ENCODE peak calls at places on chromosomes 4 and X, in four cellular contexts. One of them, this sample, is unnamed.

GRCh38 chr4:107380836-107381438 is 339.1 kb downstream of the PAPSS1 start:
- DNase-seq in uterus: no peak
- DNase-seq in tibial nerve: no peak
- DNase-seq in transverse colon: no peak
- DNase-seq in this sample: no peak

GRCh38 chr4:167885872-167886271 is 206.5 kb upstream of the ANXA10 start:
- DNase-seq in tibial nerve: no peak
- DNase-seq in transverse colon: no peak
- DNase-seq in uterus: no peak
- DNase-seq in this sample: no peak

GRCh38 chr4:4430492-4431195 is 43.7 kb downstream of the NSG1 start:
- DNase-seq in uterus: no peak
- DNase-seq in transverse colon: no peak
- DNase-seq in tibial nerve: no peak
- DNase-seq in this sample: no peak

GRCh38 chrX:70504772-70505450 is 60.3 kb downstream of the DLG3 start:
- DNase-seq in transverse colon: no peak
- DNase-seq in uterus: no peak
- DNase-seq in tibial nerve: no peak
- DNase-seq in this sample: no peak

GRCh38 chr4:168337550-168337940 is 19.0 kb upstream of the DDX60 start:
- DNase-seq in transverse colon: no peak
- DNase-seq in tibial nerve: no peak
- DNase-seq in uterus: no peak
- DNase-seq in this sample: no peak

GRCh38 chr4:81512945-81513584 is 41.4 kb upstream of the RASGEF1B start:
- DNase-seq in transverse colon: no peak
- DNase-seq in tibial nerve: no peak
- DNase-seq in uterus: no peak
- DNase-seq in this sample: no peak

GRCh38 chr4:138225477-138225876 is 16.7 kb downstream of the SLC7A11 start:
- DNase-seq in tibial nerve: no peak
- DNase-seq in uterus: no peak
- DNase-seq in transverse colon: no peak
- DNase-seq in this sample: no peak

GRCh38 chrX:40174594-40175415 is 77.0 kb upstream of the BCOR start:
- DNase-seq in uterus: peak
- DNase-seq in transverse colon: peak
- DNase-seq in tibial nerve: no peak
- DNase-seq in this sample: no peak

GRCh38 chrX:72693477-72693876 is 20.6 kb downstream of the PHKA1 start:
- DNase-seq in tibial nerve: no peak
- DNase-seq in transverse colon: no peak
- DNase-seq in uterus: no peak
- DNase-seq in this sample: no peak

GRCh38 chr4:88007304-88008132 is at the start of gene PKD2:
- DNase-seq in uterus: peak
- DNase-seq in transverse colon: peak
- DNase-seq in tibial nerve: peak
- DNase-seq in this sample: peak

GRCh38 chr4:169604131-169604900 is 8.1 kb downstream of the NEK1 start:
- DNase-seq in uterus: no peak
- DNase-seq in tibial nerve: no peak
- DNase-seq in transverse colon: no peak
- DNase-seq in this sample: no peak

GRCh38 chrX:137565921-137566745 is at the start of gene ZIC3:
- DNase-seq in uterus: no peak
- DNase-seq in tibial nerve: no peak
- DNase-seq in transverse colon: peak
- DNase-seq in this sample: no peak

GRCh38 chr4:142272452-142272851 is 573.6 kb downstream of the INPP4B start:
- DNase-seq in transverse colon: no peak
- DNase-seq in uterus: no peak
- DNase-seq in tibial nerve: no peak
- DNase-seq in this sample: no peak

GRCh38 chrX:127884921-127885320 is 167.3 kb downstream of the ACTRT1 start:
- DNase-seq in uterus: no peak
- DNase-seq in tibial nerve: no peak
- DNase-seq in transverse colon: no peak
- DNase-seq in this sample: no peak

GRCh38 chrX:112614640-112615039 is 65.1 kb downstream of the LHFPL1 start:
- DNase-seq in transverse colon: no peak
- DNase-seq in uterus: no peak
- DNase-seq in tibial nerve: no peak
- DNase-seq in this sample: no peak

GRCh38 chr4:163875327-163875726 is 380.8 kb downstream of the TMA16 start:
- DNase-seq in tibial nerve: no peak
- DNase-seq in transverse colon: no peak
- DNase-seq in uterus: no peak
- DNase-seq in this sample: no peak

GRCh38 chr4:107077192-107077591 is 41.1 kb upstream of the DKK2 start:
- DNase-seq in uterus: no peak
- DNase-seq in tibial nerve: no peak
- DNase-seq in transverse colon: no peak
- DNase-seq in this sample: no peak

GRCh38 chrX:48937065-48937907 is 18.5 kb upstream of the PIM2 start:
- DNase-seq in tibial nerve: no peak
- DNase-seq in uterus: no peak
- DNase-seq in transverse colon: peak
- DNase-seq in this sample: peak

GRCh38 chr4:94828882-94829281 is 71.1 kb downstream of the BMPR1B start:
- DNase-seq in uterus: no peak
- DNase-seq in transverse colon: no peak
- DNase-seq in tibial nerve: no peak
- DNase-seq in this sample: no peak

GRCh38 chr4:141815646-141816045 is 179.3 kb downstream of the IL15 start:
- DNase-seq in tibial nerve: no peak
- DNase-seq in uterus: no peak
- DNase-seq in transverse colon: no peak
- DNase-seq in this sample: no peak

GRCh38 chr4:7719354-7720174 is 220.1 kb downstream of the AFAP1 start:
- DNase-seq in uterus: peak
- DNase-seq in transverse colon: peak
- DNase-seq in tibial nerve: no peak
- DNase-seq in this sample: peak

GRCh38 chr4:2788532-2789103 is 4.3 kb upstream of the SH3BP2 start:
- DNase-seq in uterus: no peak
- DNase-seq in tibial nerve: peak
- DNase-seq in transverse colon: no peak
- DNase-seq in this sample: no peak

GRCh38 chrX:47539860-47540259 is 21.1 kb upstream of the ARAF start:
- DNase-seq in tibial nerve: no peak
- DNase-seq in transverse colon: no peak
- DNase-seq in uterus: no peak
- DNase-seq in this sample: no peak

GRCh38 chrX:115023139-115023538 is 5.7 kb upstream of the IL13RA2 start:
- DNase-seq in tibial nerve: no peak
- DNase-seq in transverse colon: no peak
- DNase-seq in uterus: no peak
- DNase-seq in this sample: no peak

GRCh38 chrX:2627272-2627867 is 63.7 kb upstream of the CD99 start:
- DNase-seq in tibial nerve: no peak
- DNase-seq in uterus: peak
- DNase-seq in transverse colon: peak
- DNase-seq in this sample: no peak

GRCh38 chrX:19343085-19343461 is 654 bp upstream of the PDHA1 start:
- DNase-seq in transverse colon: no peak
- DNase-seq in uterus: no peak
- DNase-seq in tibial nerve: no peak
- DNase-seq in this sample: no peak

GRCh38 chr4:76615999-76616398 is 181.0 kb downstream of the SHROOM3 start:
- DNase-seq in transverse colon: no peak
- DNase-seq in tibial nerve: no peak
- DNase-seq in uterus: no peak
- DNase-seq in this sample: no peak

GRCh38 chrX:288561-288991 is 7.4 kb downstream of the PLCXD1 start:
- DNase-seq in uterus: no peak
- DNase-seq in transverse colon: no peak
- DNase-seq in tibial nerve: no peak
- DNase-seq in this sample: no peak

GRCh38 chrX:285076-285677 is 4.0 kb downstream of the PLCXD1 start:
- DNase-seq in uterus: no peak
- DNase-seq in tibial nerve: no peak
- DNase-seq in transverse colon: no peak
- DNase-seq in this sample: no peak

GRCh38 chrX:287670-288069 is 6.5 kb downstream of the PLCXD1 start:
- DNase-seq in transverse colon: no peak
- DNase-seq in uterus: no peak
- DNase-seq in tibial nerve: no peak
- DNase-seq in this sample: peak

GRCh38 chrX:281166-281999 is at the start of gene PLCXD1:
- DNase-seq in tibial nerve: no peak
- DNase-seq in uterus: no peak
- DNase-seq in transverse colon: no peak
- DNase-seq in this sample: no peak

DNA sequence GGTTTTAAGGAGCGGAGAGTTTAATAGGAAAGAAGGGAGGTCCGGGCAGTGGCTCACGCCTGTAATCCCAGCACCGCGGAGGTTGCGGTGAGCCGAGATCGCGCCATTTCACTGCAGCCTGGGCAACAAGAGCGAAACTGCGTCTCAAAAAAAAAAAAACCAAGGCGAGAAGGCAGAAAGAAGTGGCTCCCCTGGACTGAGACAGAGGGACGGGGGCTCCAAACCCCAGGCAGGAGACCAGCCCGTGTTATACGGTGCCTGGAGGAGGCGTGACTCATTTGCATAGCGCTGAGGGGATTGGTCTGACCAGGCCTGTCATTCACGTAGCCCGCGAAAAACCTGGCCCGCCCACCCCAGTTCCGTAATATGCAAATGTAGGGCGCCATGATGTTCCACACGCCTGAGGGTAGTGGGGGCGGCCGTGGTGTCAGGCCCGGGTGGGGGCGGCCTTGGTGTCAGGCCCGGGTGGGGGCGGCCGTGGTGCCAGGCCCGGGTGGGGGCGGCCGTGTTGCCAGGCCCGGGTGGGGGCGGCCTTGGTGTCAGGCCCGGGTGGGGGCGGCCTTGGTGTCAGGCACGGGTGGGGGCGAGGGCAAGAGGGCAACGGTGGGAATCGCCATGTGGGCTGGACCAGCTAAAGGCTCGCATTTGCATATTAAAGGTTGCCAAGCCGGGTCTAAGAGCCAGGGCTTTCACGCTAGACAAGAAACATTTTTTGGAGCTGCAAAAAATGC is 2.1 kb downstream of the PLCXD1 start:
- DNase-seq in tibial nerve: peak
- DNase-seq in uterus: peak
- DNase-seq in transverse colon: peak
- DNase-seq in this sample: peak
- TF ChIP-seq POLR2A in tibial nerve: no peak
- TF ChIP-seq POLR2A in uterus: no peak
- TF ChIP-seq POLR2A in transverse colon: no peak
- TF ChIP-seq POLR2A in this sample: no peak

GRCh38 chr4:24783506-24783905 is 11.9 kb upstream of the SOD3 start:
- DNase-seq in uterus: no peak
- DNase-seq in transverse colon: no peak
- DNase-seq in tibial nerve: no peak
- DNase-seq in this sample: no peak
- H3K4me3 ChIP-seq in uterus: no peak
- H3K4me3 ChIP-seq in transverse colon: no peak
- H3K4me3 ChIP-seq in tibial nerve: no peak
- H3K4me3 ChIP-seq in this sample: no peak

GRCh38 chr4:143433231-143433630 is 80.3 kb upstream of the SMARCA5 start:
- DNase-seq in uterus: no peak
- DNase-seq in tibial nerve: no peak
- DNase-seq in transverse colon: no peak
- DNase-seq in this sample: no peak

GRCh38 chr4:143437937-143438336 is 75.6 kb upstream of the SMARCA5 start:
- DNase-seq in transverse colon: no peak
- DNase-seq in uterus: no peak
- DNase-seq in tibial nerve: no peak
- DNase-seq in this sample: no peak

GRCh38 chr4:143441678-143442077 is 71.8 kb upstream of the SMARCA5 start:
- DNase-seq in tibial nerve: no peak
- DNase-seq in uterus: no peak
- DNase-seq in transverse colon: no peak
- DNase-seq in this sample: no peak

GRCh38 chr4:143438710-143439109 is 74.8 kb upstream of the SMARCA5 start:
- DNase-seq in uterus: no peak
- DNase-seq in tibial nerve: no peak
- DNase-seq in transverse colon: no peak
- DNase-seq in this sample: no peak

GRCh38 chr4:143437476-143437875 is 76.0 kb upstream of the SMARCA5 start:
- DNase-seq in tibial nerve: no peak
- DNase-seq in uterus: no peak
- DNase-seq in transverse colon: no peak
- DNase-seq in this sample: no peak
- TF ChIP-seq CTCF in tibial nerve: no peak
- TF ChIP-seq CTCF in uterus: no peak
- TF ChIP-seq CTCF in transverse colon: no peak
- TF ChIP-seq CTCF in this sample: no peak

GRCh38 chr4:185210102-185210981 is 944 bp downstream of the SNX25 start:
- DNase-seq in uterus: no peak
- DNase-seq in tibial nerve: no peak
- DNase-seq in transverse colon: peak
- DNase-seq in this sample: no peak
- TF ChIP-seq POLR2A in uterus: peak
- TF ChIP-seq POLR2A in tibial nerve: peak
- TF ChIP-seq POLR2A in transverse colon: peak
- TF ChIP-seq POLR2A in this sample: no peak

DNA sequence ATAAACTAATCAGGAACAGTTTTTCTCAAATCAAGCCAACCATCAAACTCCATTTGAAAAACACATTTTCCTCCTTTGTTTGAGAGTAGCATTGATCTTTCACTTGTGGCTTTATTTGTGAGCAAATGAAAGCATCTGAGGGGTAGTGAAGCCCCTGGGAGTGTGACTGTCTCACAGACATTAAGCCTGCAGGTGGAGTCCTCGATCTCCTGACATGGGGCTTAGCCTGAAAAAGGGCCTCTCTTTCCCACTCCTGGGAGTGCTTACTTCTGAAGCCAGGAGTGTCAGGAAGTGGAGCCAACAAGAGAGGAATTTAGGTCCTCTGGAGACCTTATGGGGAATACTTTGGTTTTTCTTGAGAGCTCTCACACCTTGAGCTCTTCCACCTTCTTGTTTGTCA is 158.2 kb upstream of the SFRP2 start:
- DNase-seq in tibial nerve: no peak
- DNase-seq in uterus: no peak
- DNase-seq in transverse colon: no peak
- DNase-seq in this sample: no peak
- H3K4me3 ChIP-seq in tibial nerve: no peak
- H3K4me3 ChIP-seq in uterus: no peak
- H3K4me3 ChIP-seq in transverse colon: no peak
- H3K4me3 ChIP-seq in this sample: no peak